ENCODE peak calls at places on chromosome 2, in six cellular contexts. W is AG09309, X is K562, R is fibroblast of lung, C is neural progenitor cell, V is MM.1S. T is an unnamed sample.

GRCh38 chr2:232568161-232568560 is 17.7 kb downstream of the EIF4E2 start:
- DNase-seq in X (no peak), W (peak; percentile 82), C (no peak), V (no peak), R (peak; percentile 86), T (no peak)

GRCh38 chr2:42116195-42117181 is 52.7 kb upstream of the EML4 start:
- DNase-seq in C (no peak), R (peak; percentile 91), X (no peak), W (no peak), V (no peak), T (no peak)

GRCh38 chr2:68741238-68741637 is 6.6 kb downstream of the ARHGAP25 start:
- DNase-seq in C (no peak), X (no peak), W (no peak), R (peak; percentile 53), V (no peak), T (no peak)

GRCh38 chr2:131104487-131105155 is 515 bp upstream of the PLEKHB2 start:
- DNase-seq in X (peak; percentile 59), R (peak; percentile 65), C (no peak), W (no peak), V (peak; percentile 84), T (no peak)

GRCh38 chr2:178452870-178453269 is 1.7 kb downstream of the PJVK start:
- DNase-seq in R (peak; percentile 9), W (no peak), V (no peak), C (no peak), X (no peak), T (no peak)

GRCh38 chr2:133884739-133885381 is 316.6 kb upstream of the NCKAP5 start:
- DNase-seq in W (no peak), C (no peak), V (peak; percentile 29), X (no peak), R (peak; percentile 2), T (no peak)

GRCh38 chr2:5803547-5803946 is 111.4 kb downstream of the SOX11 start:
- DNase-seq in X (no peak), C (peak; percentile 79), R (peak; percentile 86), W (no peak), V (no peak), T (peak; percentile 18)

GRCh38 chr2:105636109-105636740 is 108.5 kb upstream of the NCK2 start:
- DNase-seq in X (no peak), V (no peak), C (no peak), W (no peak), R (no peak), T (no peak)

GRCh38 chr2:158502984-158503383 is 46.2 kb downstream of the PKP4 start:
- DNase-seq in V (no peak), X (no peak), C (no peak), W (peak; percentile 85), R (peak; percentile 93), T (peak; percentile 95)

GRCh38 chr2:146701183-146701582 is 1143.6 kb upstream of the ACVR2A start:
- DNase-seq in R (no peak), W (no peak), V (no peak), X (no peak), C (peak; percentile 35), T (no peak)

GRCh38 chr2:205682239-205683021 is at the start of gene NRP2:
- DNase-seq in V (peak; percentile 73), X (no peak), W (no peak), C (peak; percentile 97), R (peak; percentile 91), T (no peak)

GRCh38 chr2:126831234-126832005 is 67.3 kb upstream of the TEX51 start:
- DNase-seq in C (no peak), V (no peak), X (no peak), W (no peak), R (no peak), T (no peak)

GRCh38 chr2:95017308-95017630 is 8.2 kb upstream of the MAL start:
- DNase-seq in X (no peak), C (no peak), R (no peak), W (no peak), V (no peak), T (no peak)

GRCh38 chr2:157866666-157867642 is 9.2 kb downstream of the ACVR1 start:
- DNase-seq in X (no peak), W (no peak), C (no peak), V (no peak), R (no peak), T (no peak)

GRCh38 chr2:584863-585823 is 92.1 kb downstream of the TMEM18 start:
- DNase-seq in V (peak; percentile 25), X (no peak), R (no peak), C (peak; percentile 16), W (no peak), T (no peak)

GRCh38 chr2:1886405-1886992 is 142.2 kb upstream of the PXDN start:
- DNase-seq in W (no peak), R (peak; percentile 60), V (no peak), X (peak; percentile 57), C (peak; percentile 88), T (peak; percentile 29)

GRCh38 chr2:166127217-166128155 is at the start of gene SCN1A:
- DNase-seq in V (peak; percentile 67), W (peak; percentile 37), X (peak; percentile 29), C (peak; percentile 59), R (peak; percentile 38), T (peak; percentile 3)

GRCh38 chr2:129768485-129769258 is 210.8 kb upstream of the RAB6C start:
- DNase-seq in C (no peak), R (no peak), V (no peak), X (no peak), W (no peak), T (no peak)

GRCh38 chr2:152062130-152063091 is 36.4 kb downstream of the CACNB4 start:
- DNase-seq in X (no peak), W (peak; percentile 42), C (no peak), V (no peak), R (peak; percentile 82), T (no peak)

GRCh38 chr2:120983344-120983743 is 247.7 kb downstream of the GLI2 start:
- DNase-seq in R (no peak), C (no peak), W (no peak), V (no peak), X (no peak), T (no peak)

GRCh38 chr2:157421377-157421944 is 22.4 kb downstream of the CYTIP start:
- DNase-seq in X (no peak), R (no peak), C (no peak), V (no peak), W (no peak), T (no peak)

GRCh38 chr2:219656523-219656922 is 29.1 kb downstream of the SLC4A3 start:
- DNase-seq in C (no peak), W (no peak), R (peak; percentile 77), X (no peak), V (no peak), T (no peak)

GRCh38 chr2:181781082-181781786 is 100.9 kb upstream of the NEUROD1 start:
- DNase-seq in V (no peak), W (no peak), C (no peak), X (no peak), R (no peak), T (no peak)

GRCh38 chr2:173196080-173196479 is 120.4 kb downstream of the MAP3K20 start:
- DNase-seq in C (peak; percentile 68), W (no peak), X (no peak), R (no peak), V (no peak), T (no peak)

GRCh38 chr2:241153616-241154015 is 3.3 kb downstream of the PPP1R7 start:
- DNase-seq in W (no peak), R (peak; percentile 52), C (no peak), V (no peak), X (no peak), T (no peak)

GRCh38 chr2:64905338-64906024 is 83.7 kb upstream of the SLC1A4 start:
- DNase-seq in R (no peak), X (no peak), C (no peak), W (no peak), V (no peak), T (no peak)

GRCh38 chr2:64906853-64907536 is 82.2 kb upstream of the SLC1A4 start:
- DNase-seq in W (no peak), R (no peak), V (no peak), X (no peak), C (no peak), T (no peak)

GRCh38 chr2:64899081-64899865 is 89.9 kb upstream of the SLC1A4 start:
- DNase-seq in V (no peak), C (no peak), R (no peak), X (no peak), W (no peak), T (no peak)

GRCh38 chr2:64908406-64908805 is 80.8 kb upstream of the SLC1A4 start:
- DNase-seq in X (no peak), W (no peak), V (no peak), C (no peak), R (no peak), T (no peak)

GRCh38 chr2:64904405-64905329 is 84.5 kb upstream of the SLC1A4 start:
- DNase-seq in V (no peak), W (no peak), R (no peak), X (no peak), C (peak; percentile 21), T (peak; percentile 55)
- H3K4me3 ChIP-seq in V (no peak overlapping the region), W (no peak overlapping the region), R (no peak overlapping the region), X (no peak overlapping the region), C (no peak overlapping the region), T (no peak overlapping the region)

GRCh38 chr2:237432484-237433092 is 18.6 kb upstream of the COL6A3 start:
- DNase-seq in R (peak; percentile 98), V (no peak), W (peak; percentile 87), X (no peak), C (no peak), T (peak; percentile 14)
- TF ChIP-seq CTCF in R (no peak), V (no peak), W (peak; percentile 68), X (no peak), C (no peak), T (peak; percentile 14)

DNA sequence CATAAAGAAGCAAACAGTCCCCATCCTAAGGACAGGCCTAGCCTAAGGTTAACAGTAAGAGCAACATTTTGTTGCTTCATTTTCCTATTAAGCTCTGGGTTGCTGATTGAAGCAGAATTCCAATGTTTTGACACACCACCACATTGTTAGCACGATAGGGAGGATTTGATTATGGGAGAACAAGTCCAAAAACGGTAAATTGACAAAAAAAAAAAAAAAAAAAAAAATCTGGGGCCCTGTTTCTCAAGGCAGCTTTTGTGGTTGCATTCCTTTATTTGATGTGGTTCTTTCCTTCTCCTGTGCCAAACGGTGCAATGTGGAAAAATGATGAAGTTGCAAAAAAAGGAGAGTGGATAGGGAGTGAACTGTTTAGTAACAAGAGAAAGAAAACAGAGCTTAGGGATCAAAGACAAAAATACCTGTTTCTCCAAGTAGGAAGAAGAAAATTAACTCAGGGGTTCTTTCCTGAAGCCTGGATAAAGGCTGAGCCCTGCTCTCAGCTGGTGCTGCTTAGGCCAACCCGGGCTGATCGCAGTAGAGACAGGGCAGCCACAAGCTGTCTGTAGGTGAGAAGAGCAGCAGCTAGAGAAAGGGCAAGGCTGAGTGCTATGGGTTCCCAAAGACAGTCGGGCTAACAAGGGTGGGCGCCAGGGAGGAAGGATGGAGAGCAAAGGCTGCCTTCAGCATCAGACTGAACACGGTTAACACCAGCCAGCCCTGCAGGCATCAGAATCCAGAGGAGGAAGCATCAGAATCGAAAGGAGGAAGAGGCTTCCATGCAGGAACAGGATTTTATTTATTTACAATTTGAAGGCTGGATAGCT is 167.8 kb upstream of the FOSL2 start:
- DNase-seq in C (peak; percentile 7), X (no peak), V (no peak), R (peak; percentile 97), W (peak; percentile 95), T (peak; percentile 91)
- H3K4me3 ChIP-seq in C (no peak overlapping the region), X (no peak overlapping the region), V (no peak overlapping the region), R (no peak overlapping the region), W (peak overlapping the region; percentile 7), T (no peak overlapping the region)

GRCh38 chr2:224058048-224058775 is 19.1 kb upstream of the SERPINE2 start:
- DNase-seq in C (no peak), X (no peak), W (no peak), R (no peak), V (no peak), T (no peak)
- TF ChIP-seq CTCF in C (peak; percentile 20), X (no peak), W (no peak), R (no peak), V (peak; percentile 8), T (peak; percentile 37)